ENCODE peak calls at places on chromosomes 7 and 10, in eight cellular contexts. M is heart right ventricle; L is CD8-positive, alpha-beta T cell; J is Panc1; B is upper lobe of right lung; F is hepatocyte; G is CD4-positive, alpha-beta T cell; N is IMR-90. X is an unnamed sample.
A peak's percentile ranks its signal among the peaks of the same experiment; 100 is the strongest.

GRCh38 chr10:44510716-44511115 is 125.8 kb upstream of the CXCL12 start:
- DNase-seq in M (no peak), L (no peak), J (no peak), B (no peak), F (no peak), G (no peak), N (peak; percentile 23), X (no peak)

GRCh38 chr10:33253411-33253810 is 81.1 kb downstream of the NRP1 start:
- DNase-seq in M (no peak), L (no peak), J (no peak), B (no peak), F (no peak), G (no peak), N (no peak), X (no peak)

GRCh38 chr7:18320971-18321567 is 174.5 kb upstream of the HDAC9 start:
- DNase-seq in M (no peak), L (no peak), J (peak; percentile 38), B (no peak), F (peak; percentile 63), G (no peak), N (peak; percentile 58), X (peak; percentile 50)

GRCh38 chr7:38462819-38463218 is 168.4 kb downstream of the AMPH start:
- DNase-seq in M (no peak), L (no peak), J (no peak), B (no peak), F (no peak), G (no peak), N (no peak), X (no peak)

GRCh38 chr7:70634610-70635068 is 497.3 kb upstream of the GALNT17 start:
- DNase-seq in M (no peak), L (no peak), J (no peak), B (no peak), F (no peak), G (no peak), N (peak; percentile 98), X (no peak)

GRCh38 chr10:79608505-79609375 is 2.0 kb upstream of the SFTPA1 start:
- DNase-seq in M (peak; percentile 38), L (peak; percentile 29), J (no peak), B (peak; percentile 83), F (peak; percentile 26), G (no peak), N (peak; percentile 14), X (peak; percentile 63)

GRCh38 chr10:11866199-11866925 is 43.2 kb downstream of the PROSER2 start:
- DNase-seq in M (no peak), L (no peak), J (no peak), B (no peak), F (no peak), G (no peak), N (no peak), X (no peak)

GRCh38 chr7:140347218-140347617 is 51.1 kb downstream of the SLC37A3 start:
- DNase-seq in M (no peak), L (no peak), J (no peak), B (no peak), F (no peak), G (no peak), N (no peak), X (no peak)

GRCh38 chr7:46933596-46933995 is 648.3 kb downstream of the TNS3 start:
- DNase-seq in M (no peak), L (no peak), J (no peak), B (no peak), F (no peak), G (no peak), N (no peak), X (no peak)

GRCh38 chr10:131090761-131091661 is 220.5 kb downstream of the TCERG1L start:
- DNase-seq in M (no peak), L (no peak), J (no peak), B (no peak), F (no peak), G (no peak), N (no peak), X (no peak)

GRCh38 chr7:73707045-73707631 is 12.3 kb downstream of the STX1A start:
- DNase-seq in M (peak; percentile 42), L (peak; percentile 42), J (no peak), B (peak; percentile 78), F (no peak), G (no peak), N (no peak), X (no peak)

GRCh38 chr7:106326594-106327537 is 42.1 kb upstream of the NAMPT start:
- DNase-seq in M (no peak), L (no peak), J (no peak), B (no peak), F (no peak), G (no peak), N (peak; percentile 36), X (no peak)

GRCh38 chr10:78028438-78029293 is 649 bp downstream of the POLR3A start:
- DNase-seq in M (no peak), L (peak; percentile 24), J (no peak), B (no peak), F (peak; percentile 57), G (no peak), N (peak; percentile 57), X (peak; percentile 60)

GRCh38 chr10:68106656-68107055 is 2.6 kb upstream of the MYPN start:
- DNase-seq in M (no peak), L (no peak), J (peak; percentile 91), B (no peak), F (no peak), G (no peak), N (peak; percentile 95), X (no peak)

GRCh38 chr7:43495572-43495971 is 87.3 kb upstream of the STK17A start:
- DNase-seq in M (no peak), L (no peak), J (no peak), B (no peak), F (no peak), G (no peak), N (no peak), X (no peak)

GRCh38 chr10:123150229-123150985 is 2.5 kb downstream of the HMX2 start:
- DNase-seq in M (no peak), L (no peak), J (no peak), B (no peak), F (peak; percentile 27), G (no peak), N (no peak), X (peak; percentile 83)
- H3K27me3 ChIP-seq in M (peaks cover 81% of the 10 kb centered on the region), L (peaks cover 35% of the 10 kb centered on the region), J (no peaks in the 10 kb centered on the region), B (peaks cover 82% of the 10 kb centered on the region), F (peaks cover 80% of the 10 kb centered on the region), G (peaks cover 60% of the 10 kb centered on the region), N (peaks cover 67% of the 10 kb centered on the region), X (peaks cover 84% of the 10 kb centered on the region)

DNA sequence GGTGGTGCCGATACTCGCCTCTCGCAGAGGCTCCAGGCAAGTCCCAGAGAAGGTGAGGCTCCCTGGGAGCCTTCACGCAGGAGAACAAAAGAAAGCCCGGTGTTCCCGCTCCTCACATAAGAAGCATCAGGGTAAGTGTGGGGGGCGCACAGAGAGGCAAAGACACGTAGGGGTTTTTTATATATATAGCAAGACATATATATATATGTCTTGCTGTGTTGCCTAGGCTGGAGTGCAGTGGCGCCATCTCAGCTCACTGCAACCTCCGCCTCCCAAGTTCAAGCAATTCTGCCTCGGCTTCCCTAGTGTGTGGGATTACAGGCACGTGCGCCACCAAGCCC is 61.3 kb downstream of the PDIA4 start:
- DNase-seq in M (no peak), L (no peak), J (no peak), B (no peak), F (no peak), G (no peak), N (no peak), X (no peak)
- TF ChIP-seq CTCF in M (no peak), L (peak; percentile 52), J (no peak), B (no peak), F (no peak), G (peak; percentile 51), N (no peak), X (no peak)

GRCh38 chr7:91266931-91267557 is 2.8 kb downstream of the FZD1 start:
- DNase-seq in M (peak; percentile 41), L (no peak), J (no peak), B (no peak), F (no peak), G (no peak), N (no peak), X (peak; percentile 43)

GRCh38 chr7:91264924-91265681 is 870 bp downstream of the FZD1 start:
- DNase-seq in M (peak; percentile 59), L (no peak), J (no peak), B (peak; percentile 83), F (peak; percentile 72), G (no peak), N (peak; percentile 74), X (peak; percentile 62)

GRCh38 chr7:91265693-91266066 is 1.4 kb downstream of the FZD1 start:
- DNase-seq in M (peak; percentile 20), L (no peak), J (no peak), B (peak; percentile 73), F (peak; percentile 16), G (no peak), N (no peak), X (peak; percentile 18)

GRCh38 chr7:91267558-91267955 is 3.3 kb downstream of the FZD1 start:
- DNase-seq in M (no peak), L (no peak), J (no peak), B (no peak), F (no peak), G (no peak), N (peak; percentile 75), X (no peak)

DNA sequence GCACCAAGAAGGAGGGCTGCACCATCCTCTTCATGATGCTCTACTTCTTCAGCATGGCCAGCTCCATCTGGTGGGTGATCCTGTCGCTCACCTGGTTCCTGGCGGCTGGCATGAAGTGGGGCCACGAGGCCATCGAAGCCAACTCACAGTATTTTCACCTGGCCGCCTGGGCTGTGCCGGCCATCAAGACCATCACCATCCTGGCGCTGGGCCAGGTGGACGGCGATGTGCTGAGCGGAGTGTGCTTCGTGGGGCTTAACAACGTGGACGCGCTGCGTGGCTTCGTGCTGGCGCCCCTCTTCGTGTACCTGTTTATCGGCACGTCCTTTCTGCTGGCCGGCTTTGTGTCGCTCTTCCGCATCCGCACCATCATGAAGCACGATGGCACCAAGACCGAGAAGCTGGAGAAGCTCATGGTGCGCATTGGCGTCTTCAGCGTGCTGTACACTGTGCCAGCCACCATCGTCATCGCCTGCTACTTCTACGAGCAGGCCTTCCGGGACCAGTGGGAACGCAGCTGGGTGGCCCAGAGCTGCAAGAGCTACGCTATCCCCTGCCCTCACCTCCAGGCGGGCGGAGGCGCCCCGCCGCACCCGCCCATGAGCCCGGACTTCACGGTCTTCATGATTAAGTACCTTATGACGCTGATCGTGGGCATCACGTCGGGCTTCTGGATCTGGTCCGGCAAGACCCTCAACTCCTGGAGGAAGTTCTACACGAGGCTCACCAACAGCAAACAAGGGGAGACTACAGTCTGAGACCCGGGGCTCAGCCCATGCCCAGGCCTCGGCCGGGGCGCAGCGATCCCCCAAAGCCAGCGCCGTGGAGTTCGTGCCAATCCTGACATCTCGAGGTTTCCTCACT is 2.1 kb downstream of the FZD1 start:
- DNase-seq in M (peak; percentile 35), L (no peak), J (no peak), B (peak; percentile 67), F (peak; percentile 32), G (no peak), N (peak; percentile 47), X (peak; percentile 50)
- H3K27me3 ChIP-seq in M (no peaks in the 10 kb centered on the region), L (no peaks in the 10 kb centered on the region), J (peaks cover 13% of the 10 kb centered on the region), B (no peaks in the 10 kb centered on the region), F (peaks cover 45% of the 10 kb centered on the region), G (peaks cover 39% of the 10 kb centered on the region), N (no peaks in the 10 kb centered on the region), X (peaks cover 92% of the 10 kb centered on the region)

GRCh38 chr7:97503367-97504094 is 228.4 kb upstream of the TAC1 start:
- DNase-seq in M (no peak), L (no peak), J (no peak), B (no peak), F (no peak), G (no peak), N (no peak), X (no peak)

GRCh38 chr7:97495487-97495886 is 236.4 kb upstream of the TAC1 start:
- DNase-seq in M (no peak), L (no peak), J (no peak), B (no peak), F (no peak), G (no peak), N (no peak), X (no peak)

GRCh38 chr7:97499204-97499603 is 232.7 kb upstream of the TAC1 start:
- DNase-seq in M (no peak), L (peak; percentile 5), J (peak; percentile 30), B (no peak), F (peak; percentile 55), G (no peak), N (no peak), X (peak; percentile 48)
- TF ChIP-seq CTCF in M (peak; percentile 30), L (no peak), J (peak; percentile 73), B (peak; percentile 43), F (peak; percentile 63), G (peak; percentile 15), N (peak; percentile 4), X (peak; percentile 71)